ENCODE peak calls at places on chromosomes 13 and 19, in six cellular contexts. B is astrocyte of the spinal cord, F is caudate nucleus, E is left cardiac atrium, Q is immature natural killer cell, Y is H4. U is an unnamed sample.

GRCh38 chr13:86976521-86977324 is 694.4 kb upstream of the SLITRK5 start:
- DNase-seq in E (no peak), B (peak), Q (no peak), Y (no peak), F (no peak), U (no peak)

GRCh38 chr13:67221630-67222226 is 8.4 kb downstream of the PCDH9 start:
- DNase-seq in Q (no peak), B (no peak), E (no peak), F (no peak), Y (no peak), U (no peak)

GRCh38 chr19:14004619-14005380 is 1.3 kb downstream of the RFX1 start:
- DNase-seq in E (peak), Y (no peak), F (peak), Q (no peak), B (no peak), U (no peak)

GRCh38 chr19:30003862-30004261 is 61.8 kb downstream of the URI1 start:
- DNase-seq in Y (no peak), F (no peak), E (no peak), B (no peak), Q (no peak), U (no peak)

GRCh38 chr13:40776681-40777165 is 5.7 kb upstream of the MRPS31 start:
- DNase-seq in F (no peak), Q (peak), B (peak), Y (peak), E (peak), U (peak)

GRCh38 chr19:9906475-9907087 is 29.7 kb downstream of the OLFM2 start:
- DNase-seq in E (no peak), Y (no peak), Q (no peak), F (no peak), B (no peak), U (no peak)

GRCh38 chr13:73179906-73180305 is 121.1 kb downstream of the KLF5 start:
- DNase-seq in Y (peak), F (no peak), Q (no peak), E (no peak), B (no peak), U (no peak)

GRCh38 chr19:12796146-12797071 is 5.1 kb downstream of the JUNB start:
- DNase-seq in F (peak), E (peak), Q (peak), Y (peak), B (peak), U (peak)

GRCh38 chr19:35722461-35722860 is 4.7 kb downstream of the KMT2B start:
- DNase-seq in F (no peak), E (no peak), Q (no peak), B (no peak), Y (no peak), U (no peak)

GRCh38 chr13:48773531-48774275 is 120.0 kb downstream of the CYSLTR2 start:
- DNase-seq in E (no peak), B (no peak), Q (no peak), F (no peak), Y (no peak), U (no peak)

GRCh38 chr13:87234981-87235380 is 436.2 kb upstream of the SLITRK5 start:
- DNase-seq in Y (peak), Q (no peak), B (peak), E (no peak), F (no peak), U (peak)

GRCh38 chr19:39078436-39079200 is 5.5 kb upstream of the ACP7 start:
- DNase-seq in Y (peak), B (peak), Q (no peak), E (no peak), F (peak), U (no peak)

GRCh38 chr13:61183670-61184069 is 232.0 kb downstream of the PCDH20 start:
- DNase-seq in B (no peak), Q (no peak), E (no peak), Y (no peak), F (no peak), U (no peak)

GRCh38 chr13:113848431-113849260 is 15.2 kb downstream of the GAS6 start:
- DNase-seq in E (no peak), Q (no peak), B (no peak), F (no peak), Y (no peak), U (no peak)

GRCh38 chr19:46730595-46730994 is 13.7 kb upstream of the PRKD2 start:
- DNase-seq in F (no peak), E (no peak), Y (no peak), Q (no peak), B (no peak), U (no peak)

GRCh38 chr13:23673867-23674605 is 103.8 kb downstream of the TNFRSF19 start:
- DNase-seq in F (no peak), E (no peak), B (peak), Y (no peak), Q (no peak), U (no peak)

GRCh38 chr13:50389726-50390125 is 374.5 kb downstream of the KCNRG start:
- DNase-seq in Q (no peak), F (no peak), Y (no peak), E (no peak), B (no peak), U (no peak)

GRCh38 chr19:44814517-44814916 is 5.6 kb downstream of the BCAM start:
- DNase-seq in B (no peak), F (no peak), Q (no peak), E (no peak), Y (no peak), U (no peak)

GRCh38 chr19:1237754-1238372 is at the start of gene CBARP:
- DNase-seq in F (no peak), E (peak), Y (no peak), B (no peak), Q (no peak), U (no peak)

GRCh38 chr19:853014-853553 is 981 bp downstream of the ELANE start:
- DNase-seq in E (no peak), F (no peak), Y (no peak), Q (no peak), B (no peak), U (no peak)

GRCh38 chr19:31154021-31154420 is 195.2 kb downstream of the TSHZ3 start:
- DNase-seq in F (no peak), B (peak), Y (peak), Q (no peak), E (no peak), U (no peak)

GRCh38 chr19:56079609-56080008 is 41.5 kb downstream of the ZNF787 start:
- DNase-seq in F (no peak), E (no peak), B (no peak), Y (no peak), Q (no peak), U (no peak)

GRCh38 chr19:6322284-6322683 is 11.1 kb downstream of the ACER1 start:
- DNase-seq in B (no peak), Q (no peak), F (no peak), E (no peak), Y (no peak), U (no peak)

GRCh38 chr19:7894612-7895309 is 6.5 kb downstream of the LRRC8E start:
- DNase-seq in F (no peak), B (no peak), E (no peak), Q (no peak), Y (no peak), U (no peak)

U was measured in Jurkat, Clone E6-1.